ENCODE peak calls at places on chromosomes 4 and X, in six cellular contexts. One of them, this sample, is unnamed.

GRCh38 chr4:44985152-44985551 is 258.8 kb upstream of the GNPDA2 start:
- DNase-seq in GM23338: no peak
- DNase-seq in psoas muscle: no peak
- DNase-seq in cardiac fibroblast: no peak
- DNase-seq in MM.1S: no peak
- DNase-seq in transverse colon: no peak
- DNase-seq in this sample: no peak

GRCh38 chr4:56843421-56843899 is 22.0 kb upstream of the SPINK2 start:
- DNase-seq in transverse colon: no peak
- DNase-seq in psoas muscle: no peak
- DNase-seq in MM.1S: no peak
- DNase-seq in cardiac fibroblast: peak
- DNase-seq in GM23338: peak
- DNase-seq in this sample: no peak

GRCh38 chr4:37802068-37802666 is 24.3 kb upstream of the PGM2 start:
- DNase-seq in GM23338: peak
- DNase-seq in psoas muscle: no peak
- DNase-seq in MM.1S: peak
- DNase-seq in transverse colon: peak
- DNase-seq in cardiac fibroblast: peak
- DNase-seq in this sample: peak

GRCh38 chr4:106522839-106523238 is 154.3 kb upstream of the GIMD1 start:
- DNase-seq in MM.1S: no peak
- DNase-seq in GM23338: peak
- DNase-seq in psoas muscle: no peak
- DNase-seq in cardiac fibroblast: no peak
- DNase-seq in transverse colon: no peak
- DNase-seq in this sample: no peak

GRCh38 chr4:128031756-128032384 is 29.2 kb upstream of the LARP1B start:
- DNase-seq in transverse colon: no peak
- DNase-seq in MM.1S: no peak
- DNase-seq in cardiac fibroblast: no peak
- DNase-seq in GM23338: no peak
- DNase-seq in psoas muscle: no peak
- DNase-seq in this sample: no peak

GRCh38 chrX:149129767-149130166 is 375.3 kb downstream of the IDS start:
- DNase-seq in transverse colon: no peak
- DNase-seq in MM.1S: no peak
- DNase-seq in GM23338: no peak
- DNase-seq in psoas muscle: no peak
- DNase-seq in cardiac fibroblast: peak
- DNase-seq in this sample: no peak

GRCh38 chr4:76984127-76984526 is 34.6 kb downstream of the SEPTIN11 start:
- DNase-seq in transverse colon: no peak
- DNase-seq in GM23338: peak
- DNase-seq in cardiac fibroblast: peak
- DNase-seq in psoas muscle: no peak
- DNase-seq in MM.1S: peak
- DNase-seq in this sample: no peak

GRCh38 chr4:44671636-44672035 is 6.6 kb upstream of the GUF1 start:
- DNase-seq in GM23338: no peak
- DNase-seq in MM.1S: no peak
- DNase-seq in transverse colon: no peak
- DNase-seq in psoas muscle: no peak
- DNase-seq in cardiac fibroblast: no peak
- DNase-seq in this sample: no peak

GRCh38 chrX:104122829-104123228 is 10.5 kb downstream of the ZCCHC18 start:
- DNase-seq in transverse colon: no peak
- DNase-seq in cardiac fibroblast: no peak
- DNase-seq in GM23338: no peak
- DNase-seq in psoas muscle: no peak
- DNase-seq in MM.1S: no peak
- DNase-seq in this sample: no peak

GRCh38 chr4:141352328-141352727 is 131.6 kb downstream of the ZNF330 start:
- DNase-seq in MM.1S: no peak
- DNase-seq in psoas muscle: no peak
- DNase-seq in GM23338: no peak
- DNase-seq in cardiac fibroblast: no peak
- DNase-seq in transverse colon: no peak
- DNase-seq in this sample: no peak

GRCh38 chr4:70901607-70901983 is 574 bp upstream of the MOB1B start:
- DNase-seq in psoas muscle: no peak
- DNase-seq in cardiac fibroblast: no peak
- DNase-seq in transverse colon: no peak
- DNase-seq in MM.1S: peak
- DNase-seq in GM23338: no peak
- DNase-seq in this sample: no peak

GRCh38 chrX:31670245-31670644 is 598.4 kb upstream of the FTHL17 start:
- DNase-seq in transverse colon: no peak
- DNase-seq in MM.1S: no peak
- DNase-seq in GM23338: no peak
- DNase-seq in psoas muscle: no peak
- DNase-seq in cardiac fibroblast: peak
- DNase-seq in this sample: no peak

GRCh38 chr4:153222790-153223417 is 18.7 kb downstream of the TRIM2 start:
- DNase-seq in psoas muscle: peak
- DNase-seq in GM23338: peak
- DNase-seq in transverse colon: peak
- DNase-seq in cardiac fibroblast: peak
- DNase-seq in MM.1S: peak
- DNase-seq in this sample: peak

GRCh38 chrX:47060708-47061107 is 17.5 kb upstream of the RGN start:
- DNase-seq in GM23338: no peak
- DNase-seq in cardiac fibroblast: no peak
- DNase-seq in MM.1S: no peak
- DNase-seq in psoas muscle: no peak
- DNase-seq in transverse colon: no peak
- DNase-seq in this sample: no peak

GRCh38 chr4:87058272-87059073 is 123.7 kb downstream of the AFF1 start:
- DNase-seq in GM23338: peak
- DNase-seq in psoas muscle: no peak
- DNase-seq in transverse colon: no peak
- DNase-seq in cardiac fibroblast: no peak
- DNase-seq in MM.1S: no peak
- DNase-seq in this sample: peak

GRCh38 chrX:65647801-65648200 is 19.7 kb upstream of the MSN start:
- DNase-seq in psoas muscle: no peak
- DNase-seq in GM23338: no peak
- DNase-seq in transverse colon: no peak
- DNase-seq in MM.1S: no peak
- DNase-seq in cardiac fibroblast: no peak
- DNase-seq in this sample: no peak

GRCh38 chr4:58111818-58112217 is 1001.6 kb upstream of the IGFBP7 start:
- DNase-seq in transverse colon: no peak
- DNase-seq in GM23338: no peak
- DNase-seq in psoas muscle: no peak
- DNase-seq in cardiac fibroblast: no peak
- DNase-seq in MM.1S: no peak
- DNase-seq in this sample: no peak

GRCh38 chrX:98405376-98405775 is 1521.7 kb downstream of the RPA4 start:
- DNase-seq in cardiac fibroblast: no peak
- DNase-seq in MM.1S: no peak
- DNase-seq in GM23338: no peak
- DNase-seq in psoas muscle: no peak
- DNase-seq in transverse colon: no peak
- DNase-seq in this sample: no peak

GRCh38 chrX:150476183-150476699 is 92.2 kb upstream of the MTM1 start:
- DNase-seq in psoas muscle: no peak
- DNase-seq in cardiac fibroblast: peak
- DNase-seq in transverse colon: no peak
- DNase-seq in GM23338: no peak
- DNase-seq in MM.1S: no peak
- DNase-seq in this sample: no peak

GRCh38 chrX:38233891-38234807 is 13.5 kb upstream of the SRPX start:
- DNase-seq in cardiac fibroblast: peak
- DNase-seq in GM23338: peak
- DNase-seq in transverse colon: no peak
- DNase-seq in MM.1S: no peak
- DNase-seq in psoas muscle: no peak
- DNase-seq in this sample: no peak

GRCh38 chr4:174058846-174059245 is 224.6 kb downstream of the FBXO8 start:
- DNase-seq in transverse colon: no peak
- DNase-seq in GM23338: no peak
- DNase-seq in MM.1S: no peak
- DNase-seq in cardiac fibroblast: peak
- DNase-seq in psoas muscle: no peak
- DNase-seq in this sample: no peak

GRCh38 chr4:78081541-78081940 is 24.4 kb downstream of the FRAS1 start:
- DNase-seq in transverse colon: no peak
- DNase-seq in psoas muscle: no peak
- DNase-seq in MM.1S: no peak
- DNase-seq in GM23338: no peak
- DNase-seq in cardiac fibroblast: no peak
- DNase-seq in this sample: no peak

GRCh38 chrX:150643271-150643670 is 49.9 kb upstream of the MTMR1 start:
- DNase-seq in cardiac fibroblast: peak
- DNase-seq in psoas muscle: no peak
- DNase-seq in transverse colon: no peak
- DNase-seq in MM.1S: no peak
- DNase-seq in GM23338: no peak
- DNase-seq in this sample: no peak

GRCh38 chrX:2596856-2597255 is 94.2 kb upstream of the CD99 start:
- DNase-seq in cardiac fibroblast: no peak
- DNase-seq in psoas muscle: no peak
- DNase-seq in GM23338: no peak
- DNase-seq in transverse colon: no peak
- DNase-seq in MM.1S: no peak
- DNase-seq in this sample: no peak

GRCh38 chrX:5113128-5113527 is 1115.5 kb downstream of the NLGN4X start:
- DNase-seq in psoas muscle: no peak
- DNase-seq in transverse colon: no peak
- DNase-seq in GM23338: peak
- DNase-seq in cardiac fibroblast: peak
- DNase-seq in MM.1S: peak
- DNase-seq in this sample: no peak

GRCh38 chrX:116198810-116199209 is 28.3 kb downstream of the AGTR2 start:
- DNase-seq in psoas muscle: no peak
- DNase-seq in transverse colon: no peak
- DNase-seq in GM23338: peak
- DNase-seq in cardiac fibroblast: peak
- DNase-seq in MM.1S: no peak
- DNase-seq in this sample: no peak

GRCh38 chr4:185143596-185143969 is 517 bp downstream of the SLC25A4 start:
- DNase-seq in cardiac fibroblast: no peak
- DNase-seq in GM23338: no peak
- DNase-seq in MM.1S: peak
- DNase-seq in psoas muscle: peak
- DNase-seq in transverse colon: peak
- DNase-seq in this sample: peak

GRCh38 chrX:139881572-139881971 is 51.3 kb downstream of the ATP11C start:
- DNase-seq in GM23338: no peak
- DNase-seq in transverse colon: no peak
- DNase-seq in psoas muscle: no peak
- DNase-seq in cardiac fibroblast: peak
- DNase-seq in MM.1S: no peak
- DNase-seq in this sample: no peak

GRCh38 chr4:183823394-183823793 is 81.7 kb upstream of the STOX2 start:
- DNase-seq in cardiac fibroblast: peak
- DNase-seq in MM.1S: no peak
- DNase-seq in psoas muscle: peak
- DNase-seq in GM23338: no peak
- DNase-seq in transverse colon: peak
- DNase-seq in this sample: no peak

GRCh38 chr4:12231098-12231497 is 802.4 kb upstream of the HS3ST1 start:
- DNase-seq in GM23338: no peak
- DNase-seq in MM.1S: no peak
- DNase-seq in cardiac fibroblast: no peak
- DNase-seq in psoas muscle: no peak
- DNase-seq in transverse colon: no peak
- DNase-seq in this sample: no peak

DNA sequence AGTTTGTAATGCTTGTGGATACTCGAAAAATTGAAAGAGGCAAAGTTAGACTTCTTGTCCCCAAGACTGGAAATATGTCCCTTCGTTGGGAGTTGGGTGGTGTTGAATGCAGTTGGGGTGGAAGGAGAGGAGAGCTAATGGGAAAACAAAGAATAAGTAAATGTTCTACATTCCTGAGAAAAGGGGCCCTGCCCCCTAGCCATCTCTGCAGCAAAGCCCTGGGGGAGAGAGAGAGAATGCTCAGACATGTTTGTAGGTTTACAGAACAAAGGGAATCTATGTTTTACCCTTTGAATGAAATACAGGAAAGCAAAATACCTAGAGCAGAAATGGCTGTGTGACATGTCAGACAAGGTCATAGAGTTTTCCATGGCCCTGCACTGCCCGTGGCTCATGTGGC is 88.1 kb downstream of the RASL11B start:
- DNase-seq in psoas muscle: no peak
- DNase-seq in MM.1S: no peak
- DNase-seq in cardiac fibroblast: no peak
- DNase-seq in GM23338: peak
- DNase-seq in transverse colon: no peak
- DNase-seq in this sample: no peak
- TF ChIP-seq CTCF in psoas muscle: no peak
- TF ChIP-seq CTCF in MM.1S: no peak
- TF ChIP-seq CTCF in cardiac fibroblast: no peak
- TF ChIP-seq CTCF in GM23338: no peak
- TF ChIP-seq CTCF in transverse colon: no peak
- TF ChIP-seq CTCF in this sample: no peak

GRCh38 chr4:25767877-25768475 is 94.8 kb downstream of the SEL1L3 start:
- DNase-seq in cardiac fibroblast: peak
- DNase-seq in MM.1S: peak
- DNase-seq in GM23338: peak
- DNase-seq in psoas muscle: no peak
- DNase-seq in transverse colon: peak
- DNase-seq in this sample: peak
- TF ChIP-seq CTCF in cardiac fibroblast: peak
- TF ChIP-seq CTCF in MM.1S: peak
- TF ChIP-seq CTCF in GM23338: peak
- TF ChIP-seq CTCF in psoas muscle: peak
- TF ChIP-seq CTCF in transverse colon: peak
- TF ChIP-seq CTCF in this sample: peak

GRCh38 chr4:170374770-170375169 is 285.0 kb upstream of the AADAT start:
- DNase-seq in transverse colon: peak
- DNase-seq in psoas muscle: no peak
- DNase-seq in MM.1S: peak
- DNase-seq in cardiac fibroblast: no peak
- DNase-seq in GM23338: peak
- DNase-seq in this sample: peak
- TF ChIP-seq CTCF in transverse colon: peak
- TF ChIP-seq CTCF in psoas muscle: peak
- TF ChIP-seq CTCF in MM.1S: peak
- TF ChIP-seq CTCF in cardiac fibroblast: peak
- TF ChIP-seq CTCF in GM23338: peak
- TF ChIP-seq CTCF in this sample: peak

DNA sequence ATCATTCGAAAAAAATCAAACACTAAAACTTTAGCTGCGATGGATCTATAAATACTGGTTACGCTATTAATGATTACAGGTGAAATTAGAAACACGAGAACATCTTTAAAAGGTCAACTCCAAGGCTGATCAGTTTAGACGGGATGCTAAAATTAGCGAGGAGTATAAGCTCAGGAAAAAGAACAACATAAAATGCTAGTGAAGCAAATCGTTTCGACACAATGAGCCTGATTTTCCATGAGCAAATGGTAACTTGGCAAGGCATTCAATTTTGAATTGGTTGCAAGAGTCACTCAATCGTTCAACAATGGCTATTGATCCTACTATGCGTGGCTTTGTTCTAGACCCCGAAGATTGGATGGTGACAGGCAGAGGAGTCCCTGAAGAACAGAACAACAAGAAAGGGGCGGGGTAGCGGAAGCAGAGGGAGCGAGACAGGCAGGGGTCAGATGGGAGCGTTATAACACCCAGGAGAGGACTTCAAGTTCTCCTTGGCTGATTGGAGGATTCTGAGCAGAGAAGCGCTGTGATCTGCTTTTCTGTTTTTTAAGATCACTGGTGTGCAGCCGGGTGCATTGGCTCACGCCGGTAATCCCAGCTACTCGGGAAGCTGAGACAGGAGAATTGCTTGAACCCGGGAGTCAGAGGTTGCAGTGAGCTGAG is 146.5 kb downstream of the RBM47 start:
- DNase-seq in MM.1S: no peak
- DNase-seq in cardiac fibroblast: no peak
- DNase-seq in psoas muscle: no peak
- DNase-seq in transverse colon: no peak
- DNase-seq in GM23338: peak
- DNase-seq in this sample: no peak
- TF ChIP-seq CTCF in MM.1S: no peak
- TF ChIP-seq CTCF in cardiac fibroblast: no peak
- TF ChIP-seq CTCF in psoas muscle: no peak
- TF ChIP-seq CTCF in transverse colon: no peak
- TF ChIP-seq CTCF in GM23338: no peak
- TF ChIP-seq CTCF in this sample: no peak

This sample was measured in mucosa of descending colon.